ENCODE peak calls at places on chromosomes 2 and 18, in nine cellular contexts. H, L, E, I, T, N, K, B and S are unnamed samples.

GRCh38 chr18:13260927-13261471 is 42.4 kb downstream of the LDLRAD4 start:
- DNase-seq in H (peak; percentile 73), L (no peak), E (no peak), I (no peak), T (no peak), N (no peak), K (no peak), B (no peak), S (no peak)

GRCh38 chr2:197128897-197129296 is 181.7 kb downstream of the ANKRD44 start:
- DNase-seq in H (no peak), L (peak; percentile 23), E (peak; percentile 25), I (no peak), T (no peak), N (no peak), K (no peak), B (no peak), S (no peak)

GRCh38 chr2:206211657-206212255 is 52.1 kb downstream of the EEF1B2 start:
- DNase-seq in H (no peak), L (peak; percentile 86), E (peak; percentile 50), I (peak; percentile 64), T (no peak), N (peak; percentile 76), K (no peak), B (no peak), S (peak; percentile 9)

GRCh38 chr18:67731853-67732252 is 215.3 kb upstream of the DSEL start:
- DNase-seq in H (no peak), L (peak; percentile 37), E (peak; percentile 22), I (peak; percentile 16), T (no peak), N (peak; percentile 86), K (no peak), B (no peak), S (peak; percentile 14)

GRCh38 chr2:96556441-96557330 is 20.1 kb downstream of the ARID5A start:
- DNase-seq in H (no peak), L (peak; percentile 63), E (peak; percentile 49), I (peak; percentile 56), T (no peak), N (peak; percentile 96), K (no peak), B (peak; percentile 68), S (peak; percentile 65)

GRCh38 chr2:219269362-219270054 is 9.7 kb upstream of the DNAJB2 start:
- DNase-seq in H (no peak), L (no peak), E (no peak), I (no peak), T (no peak), N (no peak), K (peak; percentile 65), B (peak; percentile 76), S (no peak)

GRCh38 chr2:43509886-43510285 is 86.0 kb downstream of the THADA start:
- DNase-seq in H (no peak), L (no peak), E (no peak), I (no peak), T (no peak), N (no peak), K (no peak), B (no peak), S (no peak)

GRCh38 chr2:23484767-23485166 is 99.8 kb downstream of the KLHL29 start:
- DNase-seq in H (no peak), L (no peak), E (no peak), I (no peak), T (no peak), N (no peak), K (no peak), B (no peak), S (no peak)

GRCh38 chr2:85893428-85894258 is 4.9 kb upstream of the ST3GAL5 start:
- DNase-seq in H (no peak), L (peak; percentile 68), E (peak; percentile 59), I (peak; percentile 79), T (no peak), N (peak; percentile 84), K (no peak), B (no peak), S (peak; percentile 77)

GRCh38 chr18:48975221-48975816 is 24.6 kb upstream of the SMAD7 start:
- DNase-seq in H (no peak), L (no peak), E (no peak), I (no peak), T (no peak), N (no peak), K (no peak), B (no peak), S (no peak)

GRCh38 chr18:10041180-10041579 is 127.4 kb downstream of the VAPA start:
- DNase-seq in H (peak; percentile 89), L (peak; percentile 35), E (peak; percentile 71), I (peak; percentile 93), T (no peak), N (peak; percentile 83), K (no peak), B (peak; percentile 55), S (peak; percentile 55)

GRCh38 chr2:206480161-206480560 is 36.8 kb downstream of the ADAM23 start:
- DNase-seq in H (no peak), L (peak; percentile 12), E (peak; percentile 26), I (peak; percentile 2), T (no peak), N (peak; percentile 27), K (no peak), B (no peak), S (peak; percentile 7)

GRCh38 chr18:46892842-46893241 is 24.5 kb downstream of the PIAS2 start:
- DNase-seq in H (no peak), L (no peak), E (no peak), I (no peak), T (no peak), N (no peak), K (no peak), B (no peak), S (no peak)

GRCh38 chr18:53527365-53527764 is 697.1 kb downstream of the MBD2 start:
- DNase-seq in H (no peak), L (no peak), E (no peak), I (no peak), T (no peak), N (no peak), K (no peak), B (no peak), S (no peak)

GRCh38 chr18:68837665-68838390 is 39.9 kb downstream of the CCDC102B start:
- DNase-seq in H (no peak), L (no peak), E (peak; percentile 24), I (no peak), T (no peak), N (peak; percentile 75), K (no peak), B (no peak), S (peak; percentile 16)

GRCh38 chr18:68839701-68840100 is 41.8 kb downstream of the CCDC102B start:
- DNase-seq in H (no peak), L (no peak), E (no peak), I (no peak), T (no peak), N (no peak), K (no peak), B (no peak), S (no peak)

GRCh38 chr18:68833756-68834155 is 35.9 kb downstream of the CCDC102B start:
- DNase-seq in H (no peak), L (no peak), E (no peak), I (no peak), T (no peak), N (no peak), K (no peak), B (no peak), S (no peak)
- H3K4me3 ChIP-seq in H (no peak overlapping the region), L (no peak overlapping the region), E (no peak overlapping the region), I (no peak overlapping the region), T (no peak overlapping the region), N (no peak overlapping the region), K (no peak overlapping the region), B (no peak overlapping the region), S (no peak overlapping the region)

GRCh38 chr2:4951368-4951767 is 740.8 kb upstream of the SOX11 start:
- DNase-seq in H (no peak), L (no peak), E (no peak), I (no peak), T (no peak), N (no peak), K (no peak), B (no peak), S (no peak)
- TF ChIP-seq CTCF in H (no peak), L (no peak), E (no peak), I (no peak), T (no peak), N (no peak), K (no peak), B (no peak), S (no peak)

DNA sequence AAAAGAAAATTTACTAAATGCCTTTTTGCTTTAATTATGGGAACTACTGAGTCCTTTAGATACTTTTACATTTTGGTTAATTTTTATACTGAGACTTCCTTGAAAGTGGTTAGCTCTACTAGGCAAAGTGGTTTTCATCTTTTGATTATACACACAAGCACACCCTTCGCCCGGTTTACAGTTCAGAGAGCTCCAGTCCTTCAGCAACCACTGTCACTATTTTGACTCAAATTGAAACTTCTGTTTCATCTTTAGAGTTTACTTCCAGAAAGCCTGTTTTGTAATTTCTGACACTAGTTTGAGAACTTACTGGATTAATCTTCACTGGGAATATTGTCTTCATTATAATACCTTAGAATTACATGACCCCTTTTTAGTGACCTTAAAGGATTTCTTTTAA is 140.3 kb upstream of the FOSL2 start:
- DNase-seq in H (no peak), L (no peak), E (no peak), I (no peak), T (no peak), N (no peak), K (no peak), B (no peak), S (no peak)
- H3K4me3 ChIP-seq in H (no peak overlapping the region), L (no peak overlapping the region), E (no peak overlapping the region), I (no peak overlapping the region), T (no peak overlapping the region), N (no peak overlapping the region), K (no peak overlapping the region), B (no peak overlapping the region), S (no peak overlapping the region)

GRCh38 chr2:74138952-74139323 is 8.8 kb downstream of the BOLA3 start:
- DNase-seq in H (no peak), L (no peak), E (no peak), I (no peak), T (no peak), N (no peak), K (no peak), B (no peak), S (no peak)
- TF ChIP-seq CTCF in H (no peak), L (no peak), E (peak; percentile 9), I (no peak), T (peak; percentile 13), N (peak; percentile 17), K (no peak), B (no peak), S (peak; percentile 34)

GRCh38 chr2:62415019-62415431 is 91.0 kb downstream of the TMEM17 start:
- DNase-seq in H (no peak), L (no peak), E (no peak), I (no peak), T (peak; percentile 93), N (no peak), K (no peak), B (peak; percentile 29), S (no peak)

GRCh38 chr2:62410015-62410453 is 96.0 kb downstream of the TMEM17 start:
- DNase-seq in H (no peak), L (peak; percentile 9), E (peak; percentile 40), I (peak; percentile 14), T (no peak), N (no peak), K (no peak), B (no peak), S (peak; percentile 8)

GRCh38 chr2:62413116-62413663 is 92.8 kb downstream of the TMEM17 start:
- DNase-seq in H (no peak), L (no peak), E (no peak), I (no peak), T (no peak), N (no peak), K (no peak), B (no peak), S (no peak)

GRCh38 chr2:62410926-62411456 is 95.0 kb downstream of the TMEM17 start:
- DNase-seq in H (no peak), L (no peak), E (peak; percentile 4), I (no peak), T (no peak), N (peak; percentile 4), K (no peak), B (no peak), S (peak; percentile 3)

GRCh38 chr2:62412347-62412742 is 93.7 kb downstream of the TMEM17 start:
- DNase-seq in H (no peak), L (peak; percentile 18), E (peak; percentile 10), I (no peak), T (no peak), N (no peak), K (no peak), B (no peak), S (peak; percentile 27)
- H3K4me3 ChIP-seq in H (no peak overlapping the region), L (no peak overlapping the region), E (no peak overlapping the region), I (no peak overlapping the region), T (no peak overlapping the region), N (no peak overlapping the region), K (no peak overlapping the region), B (no peak overlapping the region), S (no peak overlapping the region)